ENCODE peak calls at places on chromosomes 5 and 9, in nine cellular contexts. V is DMS 273 treated with DMSO at 0.1 percent for 48 hours, B is ovary, F is amniotic stem cell, I is NCI-H510A, N is natural killer cell, A is astrocyte of the spinal cord, J is DMS53, K is NCI-H1092 treated with DMSO at 0.1 percent for 48 hours. Y is an unnamed sample.

GRCh38 chr9:23669776-23670175 is 156.3 kb downstream of the ELAVL2 start:
- DNase-seq in V (peak), B (no peak), F (no peak), I (no peak), N (no peak), A (no peak), J (no peak), K (no peak), Y (no peak)

GRCh38 chr5:118984602-118985001 is 3.7 kb downstream of the DTWD2 start:
- DNase-seq in V (no peak), B (no peak), F (peak), I (no peak), N (no peak), A (peak), J (no peak), K (no peak), Y (peak)

GRCh38 chr5:168073311-168073710 is 218.1 kb upstream of the WWC1 start:
- DNase-seq in V (no peak), B (no peak), F (no peak), I (no peak), N (no peak), A (no peak), J (no peak), K (no peak), Y (no peak)

GRCh38 chr5:68778467-68778866 is 315.3 kb upstream of the SLC30A5 start:
- DNase-seq in V (no peak), B (no peak), F (no peak), I (no peak), N (no peak), A (no peak), J (peak), K (no peak), Y (peak)

GRCh38 chr5:131193106-131193505 is 22.4 kb downstream of the LYRM7 start:
- DNase-seq in V (no peak), B (no peak), F (no peak), I (no peak), N (no peak), A (peak), J (no peak), K (no peak), Y (no peak)

GRCh38 chr5:534006-534742 is 9.9 kb upstream of the SLC9A3 start:
- DNase-seq in V (no peak), B (no peak), F (no peak), I (no peak), N (no peak), A (no peak), J (no peak), K (no peak), Y (no peak)

GRCh38 chr9:34526026-34526425 is 3.2 kb upstream of the ENHO start:
- DNase-seq in V (no peak), B (no peak), F (no peak), I (no peak), N (no peak), A (no peak), J (no peak), K (no peak), Y (no peak)

GRCh38 chr5:76521240-76521758 is 101.9 kb downstream of the F2RL2 start:
- DNase-seq in V (no peak), B (no peak), F (no peak), I (no peak), N (no peak), A (peak), J (no peak), K (no peak), Y (peak)

GRCh38 chr5:124630767-124631704 is 115.4 kb downstream of the ZNF608 start:
- DNase-seq in V (no peak), B (no peak), F (no peak), I (no peak), N (no peak), A (no peak), J (peak), K (no peak), Y (no peak)

GRCh38 chr9:137138701-137139467 is at the start of gene GRIN1:
- DNase-seq in V (no peak), B (peak), F (no peak), I (no peak), N (peak), A (no peak), J (peak), K (no peak), Y (no peak)

GRCh38 chr5:54902817-54903473 is 82.4 kb downstream of the ESM1 start:
- DNase-seq in V (peak), B (no peak), F (no peak), I (no peak), N (no peak), A (peak), J (no peak), K (no peak), Y (no peak)

Y was measured in PC-3.